ENCODE peak calls at places on chromosomes 16 and 17, in six cellular contexts. One of them, this sample, is unnamed.

GRCh38 chr16:56931253-56931768 is 631 bp upstream of the HERPUD1 start:
- DNase-seq in H9: no peak
- DNase-seq in H1: peak
- DNase-seq in IMR-90: no peak
- DNase-seq in mesenchymal stem cell: no peak
- DNase-seq in neuronal stem cell: no peak
- DNase-seq in this sample: peak

GRCh38 chr16:9311303-9311954 is 220.0 kb downstream of the HAPSTR1 start:
- DNase-seq in H9: peak
- DNase-seq in H1: peak
- DNase-seq in IMR-90: no peak
- DNase-seq in mesenchymal stem cell: no peak
- DNase-seq in neuronal stem cell: no peak
- DNase-seq in this sample: peak

GRCh38 chr16:62585041-62585545 is 548.9 kb upstream of the CDH8 start:
- DNase-seq in H9: no peak
- DNase-seq in H1: no peak
- DNase-seq in IMR-90: no peak
- DNase-seq in mesenchymal stem cell: no peak
- DNase-seq in neuronal stem cell: no peak
- DNase-seq in this sample: no peak

GRCh38 chr17:65856865-65857264 is 295.4 kb upstream of the AXIN2 start:
- DNase-seq in H9: no peak
- DNase-seq in H1: no peak
- DNase-seq in IMR-90: peak
- DNase-seq in mesenchymal stem cell: no peak
- DNase-seq in neuronal stem cell: no peak
- DNase-seq in this sample: no peak

GRCh38 chr16:74492976-74493375 is 71.7 kb upstream of the CLEC18B start:
- DNase-seq in H9: no peak
- DNase-seq in H1: no peak
- DNase-seq in IMR-90: no peak
- DNase-seq in mesenchymal stem cell: no peak
- DNase-seq in neuronal stem cell: no peak
- DNase-seq in this sample: no peak

GRCh38 chr16:27779719-27780161 is 229.8 kb downstream of the KATNIP start:
- DNase-seq in H9: peak
- DNase-seq in H1: peak
- DNase-seq in IMR-90: peak
- DNase-seq in mesenchymal stem cell: no peak
- DNase-seq in neuronal stem cell: peak
- DNase-seq in this sample: peak

GRCh38 chr16:87647431-87648185 is 45.3 kb downstream of the JPH3 start:
- DNase-seq in H9: no peak
- DNase-seq in H1: no peak
- DNase-seq in IMR-90: no peak
- DNase-seq in mesenchymal stem cell: no peak
- DNase-seq in neuronal stem cell: no peak
- DNase-seq in this sample: no peak

GRCh38 chr17:43829738-43830137 is 3.2 kb downstream of the MPP3 start:
- DNase-seq in H9: no peak
- DNase-seq in H1: no peak
- DNase-seq in IMR-90: no peak
- DNase-seq in mesenchymal stem cell: no peak
- DNase-seq in neuronal stem cell: no peak
- DNase-seq in this sample: no peak

GRCh38 chr16:27225536-27226360 is 22.4 kb downstream of the KDM8 start:
- DNase-seq in H9: no peak
- DNase-seq in H1: no peak
- DNase-seq in IMR-90: no peak
- DNase-seq in mesenchymal stem cell: no peak
- DNase-seq in neuronal stem cell: no peak
- DNase-seq in this sample: no peak

GRCh38 chr17:70242781-70243437 is 73.6 kb downstream of the KCNJ2 start:
- DNase-seq in H9: no peak
- DNase-seq in H1: no peak
- DNase-seq in IMR-90: no peak
- DNase-seq in mesenchymal stem cell: peak
- DNase-seq in neuronal stem cell: no peak
- DNase-seq in this sample: no peak

GRCh38 chr16:89312194-89312593 is 94.7 kb downstream of the ZNF778 start:
- DNase-seq in H9: no peak
- DNase-seq in H1: no peak
- DNase-seq in IMR-90: no peak
- DNase-seq in mesenchymal stem cell: no peak
- DNase-seq in neuronal stem cell: no peak
- DNase-seq in this sample: no peak

GRCh38 chr17:46061435-46061834 is 62.4 kb downstream of the STH start:
- DNase-seq in H9: no peak
- DNase-seq in H1: no peak
- DNase-seq in IMR-90: no peak
- DNase-seq in mesenchymal stem cell: peak
- DNase-seq in neuronal stem cell: no peak
- DNase-seq in this sample: peak

GRCh38 chr17:31008374-31009035 is 37.7 kb downstream of the RNF135 start:
- DNase-seq in H9: peak
- DNase-seq in H1: peak
- DNase-seq in IMR-90: peak
- DNase-seq in mesenchymal stem cell: peak
- DNase-seq in neuronal stem cell: peak
- DNase-seq in this sample: peak

GRCh38 chr16:4057439-4057877 is 58.8 kb downstream of the ADCY9 start:
- DNase-seq in H9: no peak
- DNase-seq in H1: peak
- DNase-seq in IMR-90: no peak
- DNase-seq in mesenchymal stem cell: no peak
- DNase-seq in neuronal stem cell: no peak
- DNase-seq in this sample: no peak

GRCh38 chr17:13153036-13153435 is 135.2 kb upstream of the ELAC2 start:
- DNase-seq in H9: no peak
- DNase-seq in H1: no peak
- DNase-seq in IMR-90: peak
- DNase-seq in mesenchymal stem cell: no peak
- DNase-seq in neuronal stem cell: no peak
- DNase-seq in this sample: no peak

GRCh38 chr17:7336240-7337175 is at the start of gene ACAP1:
- DNase-seq in H9: peak
- DNase-seq in H1: peak
- DNase-seq in IMR-90: no peak
- DNase-seq in mesenchymal stem cell: no peak
- DNase-seq in neuronal stem cell: no peak
- DNase-seq in this sample: peak

GRCh38 chr17:76562734-76563148 is 22.9 kb downstream of the PRCD start:
- DNase-seq in H9: no peak
- DNase-seq in H1: no peak
- DNase-seq in IMR-90: peak
- DNase-seq in mesenchymal stem cell: peak
- DNase-seq in neuronal stem cell: no peak
- DNase-seq in this sample: no peak

GRCh38 chr16:66478733-66479511 is 51.8 kb downstream of the BEAN1 start:
- DNase-seq in H9: peak
- DNase-seq in H1: peak
- DNase-seq in IMR-90: peak
- DNase-seq in mesenchymal stem cell: peak
- DNase-seq in neuronal stem cell: no peak
- DNase-seq in this sample: peak

GRCh38 chr17:69704935-69705334 is 290.4 kb downstream of the MAP2K6 start:
- DNase-seq in H9: no peak
- DNase-seq in H1: no peak
- DNase-seq in IMR-90: no peak
- DNase-seq in mesenchymal stem cell: no peak
- DNase-seq in neuronal stem cell: no peak
- DNase-seq in this sample: no peak

GRCh38 chr17:60579551-60579950 is 20.4 kb upstream of the PPM1D start:
- DNase-seq in H9: no peak
- DNase-seq in H1: no peak
- DNase-seq in IMR-90: no peak
- DNase-seq in mesenchymal stem cell: no peak
- DNase-seq in neuronal stem cell: no peak
- DNase-seq in this sample: peak

GRCh38 chr16:3881499-3881995 is 1.0 kb upstream of the CREBBP start:
- DNase-seq in H9: peak
- DNase-seq in H1: peak
- DNase-seq in IMR-90: no peak
- DNase-seq in mesenchymal stem cell: no peak
- DNase-seq in neuronal stem cell: no peak
- DNase-seq in this sample: peak

GRCh38 chr17:27475981-27476895 is 20.0 kb downstream of the KSR1 start:
- DNase-seq in H9: no peak
- DNase-seq in H1: no peak
- DNase-seq in IMR-90: no peak
- DNase-seq in mesenchymal stem cell: no peak
- DNase-seq in neuronal stem cell: no peak
- DNase-seq in this sample: no peak

GRCh38 chr17:59893617-59894100 is 738 bp downstream of the RPS6KB1 start:
- DNase-seq in H9: no peak
- DNase-seq in H1: no peak
- DNase-seq in IMR-90: peak
- DNase-seq in mesenchymal stem cell: peak
- DNase-seq in neuronal stem cell: peak
- DNase-seq in this sample: peak

GRCh38 chr17:4938069-4938491 is 1.8 kb downstream of the SLC25A11 start:
- DNase-seq in H9: no peak
- DNase-seq in H1: no peak
- DNase-seq in IMR-90: no peak
- DNase-seq in mesenchymal stem cell: no peak
- DNase-seq in neuronal stem cell: no peak
- DNase-seq in this sample: no peak

GRCh38 chr17:77146882-77147281 is 6.1 kb downstream of the SEC14L1 start:
- DNase-seq in H9: peak
- DNase-seq in H1: no peak
- DNase-seq in IMR-90: no peak
- DNase-seq in mesenchymal stem cell: no peak
- DNase-seq in neuronal stem cell: no peak
- DNase-seq in this sample: no peak

DNA sequence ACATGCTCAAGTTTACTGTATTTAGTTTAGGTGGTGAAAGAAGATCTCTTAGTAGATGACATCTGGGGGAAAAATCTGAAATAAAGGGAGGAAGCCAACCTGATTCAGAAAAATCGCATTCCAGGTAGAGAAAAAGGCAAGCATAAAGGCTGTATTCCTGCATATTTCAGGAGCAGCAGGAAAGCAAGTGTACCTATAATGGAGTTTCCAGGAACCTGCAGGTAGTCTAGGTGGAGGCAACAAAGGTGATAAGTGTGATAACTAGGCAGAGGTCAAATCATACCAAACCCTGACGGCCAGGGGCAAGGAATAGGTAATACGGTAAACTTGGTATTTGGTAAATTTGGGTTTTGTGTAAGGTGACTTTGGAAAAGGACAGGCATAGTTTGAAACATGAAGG is 132.8 kb upstream of the GOT2 start:
- DNase-seq in H9: no peak
- DNase-seq in H1: no peak
- DNase-seq in IMR-90: no peak
- DNase-seq in mesenchymal stem cell: no peak
- DNase-seq in neuronal stem cell: no peak
- DNase-seq in this sample: peak
- H4K8ac ChIP-seq in H9: no peak
- H4K8ac ChIP-seq in H1: no peak
- H4K8ac ChIP-seq in IMR-90: no peak
- H4K8ac ChIP-seq in mesenchymal stem cell: no peak
- H4K8ac ChIP-seq in neuronal stem cell: no peak
- H4K8ac ChIP-seq in this sample: no peak

GRCh38 chr17:17079336-17079735 is 37.1 kb downstream of the MPRIP start:
- DNase-seq in H9: no peak
- DNase-seq in H1: no peak
- DNase-seq in IMR-90: no peak
- DNase-seq in mesenchymal stem cell: no peak
- DNase-seq in neuronal stem cell: no peak
- DNase-seq in this sample: peak

GRCh38 chr17:17077861-17078732 is 35.8 kb downstream of the MPRIP start:
- DNase-seq in H9: no peak
- DNase-seq in H1: no peak
- DNase-seq in IMR-90: no peak
- DNase-seq in mesenchymal stem cell: no peak
- DNase-seq in neuronal stem cell: no peak
- DNase-seq in this sample: peak

GRCh38 chr17:17079761-17080160 is 37.5 kb downstream of the MPRIP start:
- DNase-seq in H9: no peak
- DNase-seq in H1: no peak
- DNase-seq in IMR-90: no peak
- DNase-seq in mesenchymal stem cell: no peak
- DNase-seq in neuronal stem cell: no peak
- DNase-seq in this sample: no peak

GRCh38 chr17:17080181-17080631 is 37.9 kb downstream of the MPRIP start:
- DNase-seq in H9: no peak
- DNase-seq in H1: no peak
- DNase-seq in IMR-90: no peak
- DNase-seq in mesenchymal stem cell: no peak
- DNase-seq in neuronal stem cell: no peak
- DNase-seq in this sample: no peak

DNA sequence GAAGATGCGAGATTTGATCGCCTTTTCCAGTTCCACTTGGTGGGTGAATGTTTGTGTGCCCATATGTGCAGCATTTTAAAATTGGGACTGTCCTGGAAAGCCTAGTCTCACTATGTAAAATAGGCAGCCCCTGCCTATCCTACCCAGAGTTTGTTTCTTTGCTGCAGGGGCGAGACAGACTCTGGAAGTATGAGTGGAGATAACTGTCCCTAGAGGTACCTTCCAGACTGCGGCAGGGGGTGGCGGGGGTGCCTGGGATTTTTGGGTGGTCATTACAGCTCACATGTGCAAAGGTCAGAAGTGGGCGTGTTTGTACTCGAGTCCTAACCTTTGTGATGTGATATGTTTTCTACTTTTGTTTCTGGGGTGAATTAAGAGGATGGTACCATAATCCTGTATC is 36.6 kb downstream of the MPRIP start:
- DNase-seq in H9: no peak
- DNase-seq in H1: no peak
- DNase-seq in IMR-90: no peak
- DNase-seq in mesenchymal stem cell: no peak
- DNase-seq in neuronal stem cell: no peak
- DNase-seq in this sample: no peak
- H2BK5ac ChIP-seq in H9: no peak
- H2BK5ac ChIP-seq in H1: no peak
- H2BK5ac ChIP-seq in IMR-90: no peak
- H2BK5ac ChIP-seq in mesenchymal stem cell: no peak
- H2BK5ac ChIP-seq in neuronal stem cell: no peak
- H2BK5ac ChIP-seq in this sample: no peak

GRCh38 chr16:20424129-20424866 is 15.0 kb downstream of the ACSM5 start:
- DNase-seq in H9: no peak
- DNase-seq in H1: no peak
- DNase-seq in IMR-90: no peak
- DNase-seq in mesenchymal stem cell: no peak
- DNase-seq in neuronal stem cell: no peak
- DNase-seq in this sample: no peak
- H4K8ac ChIP-seq in H9: no peak
- H4K8ac ChIP-seq in H1: no peak
- H4K8ac ChIP-seq in IMR-90: no peak
- H4K8ac ChIP-seq in mesenchymal stem cell: no peak
- H4K8ac ChIP-seq in neuronal stem cell: no peak
- H4K8ac ChIP-seq in this sample: no peak

DNA sequence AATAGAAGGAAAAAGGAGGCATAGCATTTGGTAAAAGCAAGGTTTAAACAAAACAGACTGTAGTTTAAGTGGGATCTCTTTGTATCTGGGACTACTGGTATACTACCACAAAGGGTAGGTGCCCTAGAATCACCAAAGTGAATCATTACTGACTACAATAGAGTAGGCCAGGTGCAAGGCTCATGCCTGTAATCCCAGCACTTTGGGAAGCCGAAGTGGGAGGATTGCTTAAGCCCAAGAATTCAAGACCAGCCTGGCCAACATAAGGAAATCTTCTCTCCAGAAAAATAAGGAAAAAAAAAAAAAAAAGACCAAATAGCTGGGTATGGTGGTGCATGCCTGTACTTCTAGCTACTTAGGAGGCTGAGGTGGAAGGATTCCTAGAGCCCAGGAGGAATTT is 60.8 kb upstream of the CORO6 start:
- DNase-seq in H9: no peak
- DNase-seq in H1: no peak
- DNase-seq in IMR-90: no peak
- DNase-seq in mesenchymal stem cell: no peak
- DNase-seq in neuronal stem cell: no peak
- DNase-seq in this sample: no peak
- H2BK5ac ChIP-seq in H9: no peak
- H2BK5ac ChIP-seq in H1: no peak
- H2BK5ac ChIP-seq in IMR-90: no peak
- H2BK5ac ChIP-seq in mesenchymal stem cell: no peak
- H2BK5ac ChIP-seq in neuronal stem cell: no peak
- H2BK5ac ChIP-seq in this sample: no peak